ENCODE peak calls at places on chromosomes 4 and X, in four cellular contexts. D, M, T and J are unnamed samples.

GRCh38 chr4:38002451-38003071 is 42.4 kb downstream of the PTTG2 start:
- DNase-seq in M (no peak), D (no peak), T (no peak), J (no peak)

GRCh38 chr4:157265281-157265680 is 44.8 kb downstream of the GRIA2 start:
- DNase-seq in M (no peak), T (no peak), D (no peak), J (no peak)

GRCh38 chrX:12223650-12224049 is 85.4 kb downstream of the FRMPD4 start:
- DNase-seq in D (no peak), T (no peak), M (no peak), J (no peak)

GRCh38 chr4:1204828-1205591 is 32.6 kb upstream of the SPON2 start:
- DNase-seq in T (peak), D (no peak), M (peak), J (peak)

GRCh38 chrX:118702741-118703140 is 24.7 kb upstream of the IL13RA1 start:
- DNase-seq in D (no peak), M (no peak), T (no peak), J (no peak)

GRCh38 chrX:13008851-13009250 is 33.9 kb downstream of the TMSB4X start:
- DNase-seq in D (no peak), T (no peak), M (no peak), J (no peak)

GRCh38 chrX:7580127-7580526 is 262.8 kb upstream of the VCX start:
- DNase-seq in D (no peak), M (no peak), T (no peak), J (no peak)

GRCh38 chr4:153131478-153132069 is 72.7 kb upstream of the TRIM2 start:
- DNase-seq in M (no peak), D (no peak), T (no peak), J (no peak)

GRCh38 chr4:83782591-83782990 is 246.7 kb downstream of the GPAT3 start:
- DNase-seq in D (no peak), M (no peak), T (no peak), J (no peak)

GRCh38 chr4:172168888-172169287 is 355.7 kb downstream of the GALNTL6 start:
- DNase-seq in M (no peak), D (no peak), T (no peak), J (no peak)

GRCh38 chr4:113673450-113673849 is 88.1 kb downstream of the CAMK2D start:
- DNase-seq in T (no peak), D (no peak), M (no peak), J (no peak)

GRCh38 chr4:155037031-155037430 is 171.4 kb upstream of the NPY2R start:
- DNase-seq in M (no peak), D (no peak), T (no peak), J (no peak)

GRCh38 chr4:155399974-155400697 is 23.4 kb upstream of the MAP9 start:
- DNase-seq in D (no peak), T (no peak), M (no peak), J (no peak)

GRCh38 chr4:79016878-79017277 is 77.6 kb upstream of the PAQR3 start:
- DNase-seq in M (no peak), D (no peak), T (no peak), J (no peak)

GRCh38 chrX:136477026-136477425 is 10.7 kb upstream of the BRS3 start:
- DNase-seq in D (no peak), T (no peak), M (no peak), J (no peak)

GRCh38 chr4:27217261-27217769 is 356.7 kb downstream of the STIM2 start:
- DNase-seq in D (no peak), T (no peak), M (no peak), J (no peak)

GRCh38 chrX:29215251-29215650 is 628.0 kb downstream of the IL1RAPL1 start:
- DNase-seq in M (no peak), D (no peak), T (no peak), J (no peak)

GRCh38 chr4:55793479-55793878 is 26.1 kb upstream of the EXOC1L start:
- DNase-seq in T (no peak), D (no peak), M (peak), J (no peak)

GRCh38 chr4:20529681-20530080 is 170.6 kb upstream of the PACRGL start:
- DNase-seq in D (no peak), M (no peak), T (no peak), J (no peak)

GRCh38 chrX:49276671-49277519 is 7.3 kb downstream of the PPP1R3F start:
- DNase-seq in D (no peak), M (no peak), T (peak), J (no peak)

GRCh38 chr4:1008840-1009646 is 2.4 kb upstream of the FGFRL1 start:
- DNase-seq in D (no peak), M (peak), T (peak), J (no peak)

GRCh38 chr4:128519163-128519810 is 231.7 kb upstream of the PGRMC2 start:
- DNase-seq in T (no peak), M (no peak), D (no peak), J (no peak)

GRCh38 chr4:7002336-7002735 is 40.8 kb upstream of the TADA2B start:
- DNase-seq in D (no peak), T (no peak), M (no peak), J (no peak)

GRCh38 chr4:151690164-151690856 is 70.5 kb downstream of the GATB start:
- DNase-seq in T (no peak), M (no peak), D (no peak), J (no peak)

GRCh38 chrX:115939070-115939469 is 231.5 kb upstream of the AGTR2 start:
- DNase-seq in T (no peak), M (no peak), D (no peak), J (no peak)

GRCh38 chrX:148290041-148290440 is 210.4 kb upstream of the AFF2 start:
- DNase-seq in D (no peak), T (no peak), M (no peak), J (no peak)

GRCh38 chrX:110795645-110796510 is at the start of gene CHRDL1:
- DNase-seq in M (peak), D (no peak), T (peak), J (no peak)

GRCh38 chr4:24991015-24991414 is 39.7 kb downstream of the LGI2 start:
- DNase-seq in T (no peak), M (no peak), D (no peak), J (no peak)

GRCh38 chr4:113053883-113054282 is 4.4 kb downstream of the ANK2 start:
- DNase-seq in D (no peak), T (no peak), M (no peak), J (no peak)

GRCh38 chr4:120130786-120131185 is 64.1 kb upstream of the MAD2L1 start:
- DNase-seq in M (no peak), T (no peak), D (no peak), J (no peak)

GRCh38 chr4:6526171-6526570 is 48.8 kb upstream of the MAN2B2 start:
- DNase-seq in D (no peak), T (no peak), M (no peak), J (no peak)

GRCh38 chr4:126530996-126531585 is 1101.7 kb upstream of the INTU start:
- DNase-seq in D (no peak), T (no peak), M (no peak), J (no peak)

GRCh38 chr4:38132140-38132673 is 172.0 kb downstream of the PTTG2 start:
- DNase-seq in M (no peak), T (peak), D (peak), J (no peak)

DNA sequence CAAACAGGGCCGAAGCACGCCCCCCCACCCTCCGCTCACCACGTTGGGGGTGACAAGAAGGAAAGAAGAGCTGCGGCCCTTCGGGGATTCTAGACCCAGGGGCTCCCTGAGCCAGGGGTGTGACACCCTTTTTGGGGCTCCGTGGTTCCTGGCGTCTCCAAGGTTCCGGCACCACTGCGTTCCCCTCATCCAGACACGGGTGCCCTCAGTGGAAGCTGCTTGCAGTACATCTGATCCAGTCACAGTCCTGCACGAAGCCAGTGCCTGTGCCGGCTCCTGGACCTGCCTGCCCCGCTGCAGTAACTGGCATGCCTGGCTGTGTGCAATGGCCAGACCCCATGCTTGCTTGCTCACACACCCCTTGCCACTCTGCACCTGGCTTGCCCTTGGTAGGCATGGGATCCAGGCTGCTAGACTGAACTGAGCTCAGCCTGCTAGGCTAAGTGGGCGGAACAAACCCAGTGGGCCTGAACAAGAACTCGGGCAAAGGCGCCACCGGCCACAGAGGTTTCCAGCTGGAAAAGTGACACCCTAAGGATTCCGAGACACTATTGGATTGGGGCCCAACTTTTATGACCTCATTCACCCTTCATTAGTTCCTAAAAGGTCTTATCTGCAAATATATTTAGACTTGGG is 420.4 kb upstream of the AGA start:
- DNase-seq in M (peak), D (no peak), T (no peak), J (no peak)
- TF ChIP-seq CTCF in M (no peak), D (no peak), T (no peak), J (no peak)

DNA sequence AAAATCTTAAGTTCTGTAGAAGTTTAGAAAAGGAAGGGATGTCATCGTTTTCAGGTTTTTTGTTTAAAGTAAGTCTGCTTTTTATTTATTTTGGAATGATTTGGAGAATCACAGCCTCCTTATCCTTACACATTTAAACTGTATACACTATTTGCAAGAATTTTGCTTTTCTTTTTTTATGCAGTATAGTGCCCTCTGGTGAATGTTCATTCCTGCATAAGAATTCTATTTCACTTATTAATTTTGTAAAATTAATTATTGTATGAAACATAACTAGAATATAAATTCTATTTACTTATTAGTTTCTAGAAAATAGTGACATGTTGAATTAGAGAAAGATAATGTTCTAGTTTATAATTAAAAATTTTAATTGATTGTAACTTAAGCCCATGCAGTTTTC is 44.6 kb downstream of the DACH2 start:
- DNase-seq in M (no peak), T (no peak), D (no peak), J (no peak)
- TF ChIP-seq CTCF in M (no peak), T (no peak), D (no peak), J (no peak)

DNA sequence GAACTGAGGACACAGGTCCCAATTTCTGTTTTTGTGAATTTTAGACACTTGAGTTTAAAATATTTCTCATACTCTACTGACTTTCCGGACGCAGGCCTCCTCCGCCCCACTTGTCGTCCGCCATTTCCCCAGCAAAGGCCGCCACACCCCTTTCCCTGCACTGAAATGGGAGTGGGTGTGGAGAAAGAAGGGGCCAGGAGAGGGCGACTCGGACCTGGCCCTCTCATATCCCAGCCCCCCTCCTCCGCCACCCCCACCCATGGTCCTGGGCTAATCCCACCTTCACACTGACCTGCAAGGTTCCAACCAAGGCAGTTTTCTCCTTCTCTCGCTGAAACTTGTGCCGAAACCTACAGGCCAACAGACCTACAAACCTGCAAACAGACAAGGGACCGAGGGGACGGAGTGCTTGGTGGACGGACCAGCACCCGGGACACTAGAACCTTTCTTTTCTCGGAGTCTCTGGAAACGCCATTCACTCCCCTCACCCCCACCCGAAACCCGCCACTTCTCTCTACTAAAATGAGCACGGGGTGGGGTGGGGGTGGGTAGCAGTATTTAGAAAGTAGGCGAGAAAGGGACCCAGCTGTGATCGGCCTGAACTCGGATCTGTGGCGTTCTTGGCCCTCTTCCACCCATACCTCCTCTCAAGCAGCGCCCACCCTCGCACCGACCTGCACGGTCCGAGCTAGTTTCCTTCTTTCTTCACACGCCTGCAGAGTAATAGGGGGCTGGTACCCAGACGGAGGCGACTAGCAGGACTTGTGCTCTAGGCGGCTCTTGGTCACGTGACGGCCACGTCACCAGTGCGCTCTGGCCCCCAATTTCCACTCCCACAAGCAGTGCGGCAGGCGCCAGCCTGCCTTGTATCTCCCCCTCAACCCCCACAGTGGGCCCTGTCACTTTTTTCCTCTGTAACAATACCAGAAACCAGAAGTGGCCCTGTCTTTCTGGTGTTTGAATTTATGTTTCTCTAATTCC is at the start of gene ARMCX6:
- DNase-seq in D (peak), M (peak), T (peak), J (peak)
- TF ChIP-seq CTCF in D (no peak), M (peak), T (peak), J (peak)

GRCh38 chr4:143337600-143338287 is 1.1 kb downstream of the GAB1 start:
- DNase-seq in M (peak), T (peak), D (no peak), J (no peak)
- TF ChIP-seq CTCF in M (no peak), T (no peak), D (no peak), J (no peak)